ENCODE peak calls at places on chromosome 22, in four cellular contexts. One of them, this sample, is unnamed.

GRCh38 chr22:43346521-43346929 is 3.4 kb upstream of the SCUBE1 start:
- DNase-seq in HepG2: peak
- DNase-seq in GM12878: no peak
- DNase-seq in K562: peak
- DNase-seq in this sample: peak

GRCh38 chr22:31800065-31800464 is 46.2 kb downstream of the DEPDC5 start:
- DNase-seq in HepG2: no peak
- DNase-seq in GM12878: no peak
- DNase-seq in K562: no peak
- DNase-seq in this sample: no peak

GRCh38 chr22:21652010-21652546 is 10.0 kb downstream of the SDF2L1 start:
- DNase-seq in HepG2: peak
- DNase-seq in GM12878: peak
- DNase-seq in K562: peak
- DNase-seq in this sample: no peak

GRCh38 chr22:49393526-49393925 is 434.1 kb downstream of the BRD1 start:
- DNase-seq in HepG2: no peak
- DNase-seq in GM12878: no peak
- DNase-seq in K562: no peak
- DNase-seq in this sample: no peak

GRCh38 chr22:44701824-44702478 is at the start of gene PRR5:
- DNase-seq in HepG2: peak
- DNase-seq in GM12878: no peak
- DNase-seq in K562: peak
- DNase-seq in this sample: no peak

GRCh38 chr22:38569181-38569971 is 607 bp downstream of the DMC1 start:
- DNase-seq in HepG2: no peak
- DNase-seq in GM12878: no peak
- DNase-seq in K562: peak
- DNase-seq in this sample: no peak

GRCh38 chr22:17570851-17571631 is 7.7 kb downstream of the SLC25A18 start:
- DNase-seq in HepG2: no peak
- DNase-seq in GM12878: no peak
- DNase-seq in K562: no peak
- DNase-seq in this sample: no peak

GRCh38 chr22:32720924-32721323 is 80.6 kb upstream of the TIMP3 start:
- DNase-seq in HepG2: peak
- DNase-seq in GM12878: no peak
- DNase-seq in K562: no peak
- DNase-seq in this sample: no peak

GRCh38 chr22:39519681-39520053 is 695 bp upstream of the ATF4 start:
- DNase-seq in HepG2: peak
- DNase-seq in GM12878: no peak
- DNase-seq in K562: peak
- DNase-seq in this sample: no peak

GRCh38 chr22:42990131-42990838 is 24.7 kb downstream of the PACSIN2 start:
- DNase-seq in HepG2: peak
- DNase-seq in GM12878: no peak
- DNase-seq in K562: no peak
- DNase-seq in this sample: no peak

GRCh38 chr22:39170825-39171622 is 18.5 kb upstream of the CBX7 start:
- DNase-seq in HepG2: peak
- DNase-seq in GM12878: peak
- DNase-seq in K562: peak
- DNase-seq in this sample: peak

GRCh38 chr22:40235418-40235817 is 57.7 kb downstream of the TNRC6B start:
- DNase-seq in HepG2: no peak
- DNase-seq in GM12878: no peak
- DNase-seq in K562: no peak
- DNase-seq in this sample: no peak

GRCh38 chr22:26484360-26484706 is 656 bp downstream of the SRRD start:
- DNase-seq in HepG2: no peak
- DNase-seq in GM12878: no peak
- DNase-seq in K562: peak
- DNase-seq in this sample: no peak

GRCh38 chr22:42188808-42189447 is 58.3 kb upstream of the CYP2D6 start:
- DNase-seq in HepG2: no peak
- DNase-seq in GM12878: no peak
- DNase-seq in K562: no peak
- DNase-seq in this sample: no peak

GRCh38 chr22:16955678-16956210 is 52.3 kb downstream of the GAB4 start:
- DNase-seq in HepG2: no peak
- DNase-seq in GM12878: no peak
- DNase-seq in K562: peak
- DNase-seq in this sample: peak

GRCh38 chr22:49218142-49218541 is 609.5 kb downstream of the BRD1 start:
- DNase-seq in HepG2: no peak
- DNase-seq in GM12878: no peak
- DNase-seq in K562: no peak
- DNase-seq in this sample: peak

GRCh38 chr22:28229566-28230483 is 310.8 kb upstream of the PITPNB start:
- DNase-seq in HepG2: no peak
- DNase-seq in GM12878: no peak
- DNase-seq in K562: no peak
- DNase-seq in this sample: no peak

GRCh38 chr22:19896665-19897355 is 42.1 kb upstream of the GNB1L start:
- DNase-seq in HepG2: no peak
- DNase-seq in GM12878: no peak
- DNase-seq in K562: peak
- DNase-seq in this sample: no peak

GRCh38 chr22:41256254-41256897 is 15.6 kb upstream of the CHADL start:
- DNase-seq in HepG2: no peak
- DNase-seq in GM12878: no peak
- DNase-seq in K562: no peak
- DNase-seq in this sample: no peak

GRCh38 chr22:40033586-40034380 is 39.0 kb downstream of the FAM83F start:
- DNase-seq in HepG2: no peak
- DNase-seq in GM12878: no peak
- DNase-seq in K562: no peak
- DNase-seq in this sample: no peak

GRCh38 chr22:42909363-42910058 is 52.4 kb upstream of the ARFGAP3 start:
- DNase-seq in HepG2: no peak
- DNase-seq in GM12878: no peak
- DNase-seq in K562: no peak
- DNase-seq in this sample: no peak

GRCh38 chr22:17167486-17167885 is 8.4 kb upstream of the HDHD5 start:
- DNase-seq in HepG2: no peak
- DNase-seq in GM12878: no peak
- DNase-seq in K562: no peak
- DNase-seq in this sample: no peak

GRCh38 chr22:20779813-20780148 is 5.9 kb downstream of the SERPIND1 start:
- DNase-seq in HepG2: no peak
- DNase-seq in GM12878: no peak
- DNase-seq in K562: no peak
- DNase-seq in this sample: no peak

GRCh38 chr22:45216133-45217003 is 24.3 kb downstream of the KIAA0930 start:
- DNase-seq in HepG2: no peak
- DNase-seq in GM12878: no peak
- DNase-seq in K562: peak
- DNase-seq in this sample: no peak

GRCh38 chr22:49329636-49330035 is 498.0 kb downstream of the BRD1 start:
- DNase-seq in HepG2: no peak
- DNase-seq in GM12878: no peak
- DNase-seq in K562: no peak
- DNase-seq in this sample: no peak

GRCh38 chr22:44242946-44243724 is 62.4 kb downstream of the PARVG start:
- DNase-seq in HepG2: no peak
- DNase-seq in GM12878: no peak
- DNase-seq in K562: no peak
- DNase-seq in this sample: peak

GRCh38 chr22:48474881-48475280 is 1352.8 kb downstream of the BRD1 start:
- DNase-seq in HepG2: no peak
- DNase-seq in GM12878: no peak
- DNase-seq in K562: no peak
- DNase-seq in this sample: no peak

GRCh38 chr22:49253656-49254055 is 574.0 kb downstream of the BRD1 start:
- DNase-seq in HepG2: no peak
- DNase-seq in GM12878: no peak
- DNase-seq in K562: no peak
- DNase-seq in this sample: no peak

GRCh38 chr22:24162377-24162927 is 18.8 kb upstream of the SUSD2 start:
- DNase-seq in HepG2: no peak
- DNase-seq in GM12878: no peak
- DNase-seq in K562: no peak
- DNase-seq in this sample: no peak

GRCh38 chr22:24159650-24160049 is 21.6 kb upstream of the SUSD2 start:
- DNase-seq in HepG2: no peak
- DNase-seq in GM12878: no peak
- DNase-seq in K562: no peak
- DNase-seq in this sample: no peak

GRCh38 chr22:24160546-24160945 is 20.7 kb upstream of the SUSD2 start:
- DNase-seq in HepG2: no peak
- DNase-seq in GM12878: no peak
- DNase-seq in K562: no peak
- DNase-seq in this sample: no peak

GRCh38 chr22:24161909-24162308 is 19.4 kb upstream of the SUSD2 start:
- DNase-seq in HepG2: no peak
- DNase-seq in GM12878: no peak
- DNase-seq in K562: no peak
- DNase-seq in this sample: no peak

DNA sequence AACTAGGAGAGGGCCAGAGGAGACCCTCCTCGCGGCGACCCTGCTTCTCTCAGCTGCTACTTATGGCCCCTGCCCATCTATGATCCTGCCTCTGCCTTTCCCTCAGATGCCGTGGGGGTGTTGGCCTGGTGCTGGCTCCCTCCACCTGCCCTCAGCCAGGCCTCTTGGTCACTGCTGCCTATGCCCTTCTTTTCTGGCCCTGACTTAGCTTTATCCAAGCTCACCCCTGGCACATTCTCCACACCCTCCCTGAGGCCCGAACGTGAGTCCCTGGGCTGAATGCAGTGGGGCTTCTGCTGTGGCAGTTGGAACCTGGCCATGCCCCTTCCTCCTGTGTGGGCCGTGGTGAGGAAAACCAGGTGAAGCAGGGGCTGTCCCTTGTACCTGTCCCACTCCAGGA is 19.8 kb upstream of the SUSD2 start:
- DNase-seq in HepG2: no peak
- DNase-seq in GM12878: no peak
- DNase-seq in K562: no peak
- DNase-seq in this sample: no peak
- TF ChIP-seq HDAC6 in HepG2: no peak
- TF ChIP-seq HDAC6 in GM12878: no peak
- TF ChIP-seq HDAC6 in K562: no peak
- TF ChIP-seq HDAC6 in this sample: no peak

DNA sequence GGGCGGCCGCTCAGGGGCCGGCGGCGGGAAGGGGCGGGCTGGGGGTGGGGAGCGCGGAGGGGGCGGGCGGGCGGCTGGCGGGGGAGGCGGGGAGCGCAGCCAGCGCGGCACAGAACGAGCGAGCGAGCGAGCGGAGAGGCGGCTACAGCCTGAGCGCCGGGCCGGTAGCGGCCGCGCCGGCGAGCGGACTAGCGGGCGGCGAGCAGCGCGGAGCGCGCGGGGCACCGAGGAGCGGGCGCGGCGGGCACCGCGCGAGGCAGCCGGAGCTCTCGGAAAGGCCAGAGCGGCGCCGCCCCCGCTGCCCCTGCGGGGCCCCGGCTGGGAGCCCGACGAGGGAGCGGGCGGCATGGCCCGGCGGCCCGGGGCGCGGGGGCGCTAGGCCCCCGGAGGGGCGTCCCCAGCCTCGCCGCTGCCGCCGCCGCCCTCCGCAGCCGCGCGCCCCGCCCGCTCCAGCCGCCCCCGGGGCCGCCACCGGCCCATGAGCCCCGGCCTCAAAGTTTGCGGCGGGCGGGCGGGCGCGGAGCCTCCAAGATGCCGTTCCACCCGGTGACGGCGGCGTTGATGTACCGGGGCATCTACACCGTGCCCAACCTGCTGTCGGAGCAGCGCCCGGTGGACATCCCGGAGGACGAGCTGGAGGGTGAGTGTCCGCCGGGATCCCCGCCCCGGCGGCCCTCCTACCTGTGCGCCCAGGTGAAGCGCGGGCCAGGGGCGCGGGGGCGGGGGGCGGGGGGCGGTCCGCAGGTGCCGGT is at the start of gene CABP7:
- DNase-seq in HepG2: no peak
- DNase-seq in GM12878: no peak
- DNase-seq in K562: no peak
- DNase-seq in this sample: no peak
- TF ChIP-seq KDM1A in HepG2: no peak
- TF ChIP-seq KDM1A in GM12878: no peak
- TF ChIP-seq KDM1A in K562: no peak
- TF ChIP-seq KDM1A in this sample: no peak

DNA sequence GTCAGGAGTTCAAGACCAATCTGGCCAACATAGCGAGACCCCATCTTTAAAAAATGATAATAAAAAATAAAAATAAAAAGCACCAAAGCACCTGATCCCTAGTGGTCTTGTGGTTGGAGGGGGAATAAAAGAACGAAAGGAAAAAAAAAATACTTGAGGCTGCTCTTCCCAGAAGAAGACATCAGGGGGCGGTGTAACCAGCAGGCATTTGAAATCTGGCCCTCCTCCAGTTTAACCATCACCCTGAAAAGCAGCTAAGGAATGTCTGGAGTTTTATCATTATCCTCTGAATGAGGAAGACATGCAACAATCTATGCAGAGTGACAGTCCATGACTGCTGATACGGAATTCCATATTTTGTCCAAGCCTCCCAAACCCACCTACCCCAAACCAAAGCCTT is 5.6 kb upstream of the KCTD17 start:
- DNase-seq in HepG2: no peak
- DNase-seq in GM12878: no peak
- DNase-seq in K562: no peak
- DNase-seq in this sample: no peak
- TF ChIP-seq HDAC6 in HepG2: no peak
- TF ChIP-seq HDAC6 in GM12878: no peak
- TF ChIP-seq HDAC6 in K562: no peak
- TF ChIP-seq HDAC6 in this sample: no peak

GRCh38 chr22:46619830-46620501 is at the start of gene GRAMD4:
- DNase-seq in HepG2: peak
- DNase-seq in GM12878: no peak
- DNase-seq in K562: peak
- DNase-seq in this sample: no peak
- TF ChIP-seq KDM1A in HepG2: no peak
- TF ChIP-seq KDM1A in GM12878: no peak
- TF ChIP-seq KDM1A in K562: no peak
- TF ChIP-seq KDM1A in this sample: no peak

This sample was measured in H1.